ENCODE peak calls at places on chromosomes 7 and 10, in six cellular contexts. One of them, this sample, is unnamed.
A peak's percentile ranks its signal among the peaks of the same experiment; 100 is the strongest.

GRCh38 chr10:14815681-14816080 is 22.2 kb downstream of the CDNF start:
- DNase-seq in spleen: no peak
- DNase-seq in upper lobe of left lung: no peak
- DNase-seq in prostate gland: no peak
- DNase-seq in suprapubic skin: no peak
- DNase-seq in GM12892: no peak
- DNase-seq in this sample: no peak

GRCh38 chr7:2399848-2400587 is 3.4 kb upstream of the CHST12 start:
- DNase-seq in spleen: no peak
- DNase-seq in upper lobe of left lung: peak; percentile 82
- DNase-seq in prostate gland: peak; percentile 77
- DNase-seq in suprapubic skin: peak; percentile 89
- DNase-seq in GM12892: no peak
- DNase-seq in this sample: peak; percentile 78

GRCh38 chr7:43905209-43905946 is 1.0 kb downstream of the URGCP start:
- DNase-seq in spleen: no peak
- DNase-seq in upper lobe of left lung: peak; percentile 32
- DNase-seq in prostate gland: no peak
- DNase-seq in suprapubic skin: peak; percentile 68
- DNase-seq in GM12892: no peak
- DNase-seq in this sample: no peak

GRCh38 chr7:25014735-25015134 is 34.8 kb upstream of the OSBPL3 start:
- DNase-seq in spleen: no peak
- DNase-seq in upper lobe of left lung: no peak
- DNase-seq in prostate gland: no peak
- DNase-seq in suprapubic skin: no peak
- DNase-seq in GM12892: no peak
- DNase-seq in this sample: no peak

GRCh38 chr7:84524714-84525694 is 330.4 kb upstream of the SEMA3A start:
- DNase-seq in spleen: no peak
- DNase-seq in upper lobe of left lung: no peak
- DNase-seq in prostate gland: no peak
- DNase-seq in suprapubic skin: peak; percentile 66
- DNase-seq in GM12892: no peak
- DNase-seq in this sample: no peak

GRCh38 chr10:34024708-34025425 is 690.4 kb upstream of the NRP1 start:
- DNase-seq in spleen: no peak
- DNase-seq in upper lobe of left lung: no peak
- DNase-seq in prostate gland: no peak
- DNase-seq in suprapubic skin: no peak
- DNase-seq in GM12892: no peak
- DNase-seq in this sample: no peak

GRCh38 chr10:119516381-119517234 is 25.9 kb downstream of the RGS10 start:
- DNase-seq in spleen: peak; percentile 87
- DNase-seq in upper lobe of left lung: peak; percentile 56
- DNase-seq in prostate gland: no peak
- DNase-seq in suprapubic skin: no peak
- DNase-seq in GM12892: peak; percentile 57
- DNase-seq in this sample: no peak

GRCh38 chr10:117074621-117075020 is 63.4 kb downstream of the VAX1 start:
- DNase-seq in spleen: no peak
- DNase-seq in upper lobe of left lung: no peak
- DNase-seq in prostate gland: peak; percentile 8
- DNase-seq in suprapubic skin: no peak
- DNase-seq in GM12892: no peak
- DNase-seq in this sample: no peak

GRCh38 chr10:24465124-24465874 is 256.4 kb downstream of the KIAA1217 start:
- DNase-seq in spleen: no peak
- DNase-seq in upper lobe of left lung: peak; percentile 30
- DNase-seq in prostate gland: peak; percentile 70
- DNase-seq in suprapubic skin: no peak
- DNase-seq in GM12892: no peak
- DNase-seq in this sample: peak; percentile 61

GRCh38 chr7:87561102-87561501 is 39.6 kb downstream of the ABCB1 start:
- DNase-seq in spleen: no peak
- DNase-seq in upper lobe of left lung: no peak
- DNase-seq in prostate gland: no peak
- DNase-seq in suprapubic skin: no peak
- DNase-seq in GM12892: no peak
- DNase-seq in this sample: no peak

GRCh38 chr7:101210143-101210542 is 7.2 kb downstream of the PLOD3 start:
- DNase-seq in spleen: no peak
- DNase-seq in upper lobe of left lung: no peak
- DNase-seq in prostate gland: no peak
- DNase-seq in suprapubic skin: no peak
- DNase-seq in GM12892: no peak
- DNase-seq in this sample: no peak

GRCh38 chr10:123569436-123570010 is 96.6 kb upstream of the GPR26 start:
- DNase-seq in spleen: no peak
- DNase-seq in upper lobe of left lung: no peak
- DNase-seq in prostate gland: no peak
- DNase-seq in suprapubic skin: peak; percentile 30
- DNase-seq in GM12892: no peak
- DNase-seq in this sample: peak; percentile 22

GRCh38 chr7:157684157-157684595 is 347.4 kb downstream of the DNAJB6 start:
- DNase-seq in spleen: no peak
- DNase-seq in upper lobe of left lung: no peak
- DNase-seq in prostate gland: no peak
- DNase-seq in suprapubic skin: no peak
- DNase-seq in GM12892: no peak
- DNase-seq in this sample: no peak

GRCh38 chr7:44769381-44770209 is 20.9 kb downstream of the ZMIZ2 start:
- DNase-seq in spleen: no peak
- DNase-seq in upper lobe of left lung: no peak
- DNase-seq in prostate gland: no peak
- DNase-seq in suprapubic skin: no peak
- DNase-seq in GM12892: no peak
- DNase-seq in this sample: peak; percentile 32

GRCh38 chr7:2131341-2131740 is 101.4 kb downstream of the MAD1L1 start:
- DNase-seq in spleen: no peak
- DNase-seq in upper lobe of left lung: no peak
- DNase-seq in prostate gland: no peak
- DNase-seq in suprapubic skin: no peak
- DNase-seq in GM12892: no peak
- DNase-seq in this sample: no peak

GRCh38 chr7:99451936-99452335 is 13.2 kb downstream of the CPSF4 start:
- DNase-seq in spleen: no peak
- DNase-seq in upper lobe of left lung: no peak
- DNase-seq in prostate gland: no peak
- DNase-seq in suprapubic skin: no peak
- DNase-seq in GM12892: no peak
- DNase-seq in this sample: no peak

GRCh38 chr7:73521636-73522080 is 435 bp downstream of the BAZ1B start:
- DNase-seq in spleen: no peak
- DNase-seq in upper lobe of left lung: peak; percentile 52
- DNase-seq in prostate gland: no peak
- DNase-seq in suprapubic skin: no peak
- DNase-seq in GM12892: peak; percentile 58
- DNase-seq in this sample: peak; percentile 20

GRCh38 chr10:122276611-122277205 is 5.6 kb downstream of the BTBD16 start:
- DNase-seq in spleen: no peak
- DNase-seq in upper lobe of left lung: peak; percentile 18
- DNase-seq in prostate gland: no peak
- DNase-seq in suprapubic skin: no peak
- DNase-seq in GM12892: no peak
- DNase-seq in this sample: no peak

GRCh38 chr7:91603707-91604106 is 276.8 kb downstream of the MTERF1 start:
- DNase-seq in spleen: no peak
- DNase-seq in upper lobe of left lung: no peak
- DNase-seq in prostate gland: no peak
- DNase-seq in suprapubic skin: no peak
- DNase-seq in GM12892: no peak
- DNase-seq in this sample: no peak

GRCh38 chr10:100812978-100813377 is 67.6 kb downstream of the PAX2 start:
- DNase-seq in spleen: peak; percentile 43
- DNase-seq in upper lobe of left lung: no peak
- DNase-seq in prostate gland: no peak
- DNase-seq in suprapubic skin: no peak
- DNase-seq in GM12892: no peak
- DNase-seq in this sample: no peak

GRCh38 chr7:7570584-7570983 is 3.9 kb downstream of the MIOS start:
- DNase-seq in spleen: no peak
- DNase-seq in upper lobe of left lung: no peak
- DNase-seq in prostate gland: no peak
- DNase-seq in suprapubic skin: no peak
- DNase-seq in GM12892: no peak
- DNase-seq in this sample: no peak

GRCh38 chr10:42932116-42932515 is 144.8 kb upstream of the RET start:
- DNase-seq in spleen: peak; percentile 65
- DNase-seq in upper lobe of left lung: no peak
- DNase-seq in prostate gland: no peak
- DNase-seq in suprapubic skin: peak; percentile 58
- DNase-seq in GM12892: no peak
- DNase-seq in this sample: no peak

GRCh38 chr7:123635551-123636359 is 19.9 kb upstream of the LMOD2 start:
- DNase-seq in spleen: no peak
- DNase-seq in upper lobe of left lung: no peak
- DNase-seq in prostate gland: no peak
- DNase-seq in suprapubic skin: no peak
- DNase-seq in GM12892: no peak
- DNase-seq in this sample: no peak

GRCh38 chr10:78250313-78251040 is 216.8 kb downstream of the RPS24 start:
- DNase-seq in spleen: no peak
- DNase-seq in upper lobe of left lung: peak; percentile 51
- DNase-seq in prostate gland: no peak
- DNase-seq in suprapubic skin: no peak
- DNase-seq in GM12892: no peak
- DNase-seq in this sample: no peak

GRCh38 chr10:27747096-27747451 is 1.5 kb upstream of the MKX start:
- DNase-seq in spleen: no peak
- DNase-seq in upper lobe of left lung: no peak
- DNase-seq in prostate gland: no peak
- DNase-seq in suprapubic skin: no peak
- DNase-seq in GM12892: no peak
- DNase-seq in this sample: no peak

GRCh38 chr10:50653142-50653541 is 29.4 kb upstream of the SGMS1 start:
- DNase-seq in spleen: no peak
- DNase-seq in upper lobe of left lung: no peak
- DNase-seq in prostate gland: peak; percentile 15
- DNase-seq in suprapubic skin: no peak
- DNase-seq in GM12892: no peak
- DNase-seq in this sample: no peak

GRCh38 chr7:935321-936130 is 19.0 kb downstream of the ADAP1 start:
- DNase-seq in spleen: peak; percentile 69
- DNase-seq in upper lobe of left lung: no peak
- DNase-seq in prostate gland: no peak
- DNase-seq in suprapubic skin: peak; percentile 57
- DNase-seq in GM12892: no peak
- DNase-seq in this sample: no peak

GRCh38 chr7:130875265-130875741 is 141.3 kb upstream of the KLF14 start:
- DNase-seq in spleen: peak; percentile 85
- DNase-seq in upper lobe of left lung: peak; percentile 74
- DNase-seq in prostate gland: no peak
- DNase-seq in suprapubic skin: no peak
- DNase-seq in GM12892: no peak
- DNase-seq in this sample: no peak

GRCh38 chr7:130877676-130878305 is 143.8 kb upstream of the KLF14 start:
- DNase-seq in spleen: no peak
- DNase-seq in upper lobe of left lung: no peak
- DNase-seq in prostate gland: no peak
- DNase-seq in suprapubic skin: no peak
- DNase-seq in GM12892: no peak
- DNase-seq in this sample: no peak

GRCh38 chr7:130878785-130879184 is 144.8 kb upstream of the KLF14 start:
- DNase-seq in spleen: no peak
- DNase-seq in upper lobe of left lung: no peak
- DNase-seq in prostate gland: no peak
- DNase-seq in suprapubic skin: no peak
- DNase-seq in GM12892: no peak
- DNase-seq in this sample: no peak

GRCh38 chr7:130875901-130876300 is 141.9 kb upstream of the KLF14 start:
- DNase-seq in spleen: no peak
- DNase-seq in upper lobe of left lung: no peak
- DNase-seq in prostate gland: no peak
- DNase-seq in suprapubic skin: no peak
- DNase-seq in GM12892: no peak
- DNase-seq in this sample: no peak

DNA sequence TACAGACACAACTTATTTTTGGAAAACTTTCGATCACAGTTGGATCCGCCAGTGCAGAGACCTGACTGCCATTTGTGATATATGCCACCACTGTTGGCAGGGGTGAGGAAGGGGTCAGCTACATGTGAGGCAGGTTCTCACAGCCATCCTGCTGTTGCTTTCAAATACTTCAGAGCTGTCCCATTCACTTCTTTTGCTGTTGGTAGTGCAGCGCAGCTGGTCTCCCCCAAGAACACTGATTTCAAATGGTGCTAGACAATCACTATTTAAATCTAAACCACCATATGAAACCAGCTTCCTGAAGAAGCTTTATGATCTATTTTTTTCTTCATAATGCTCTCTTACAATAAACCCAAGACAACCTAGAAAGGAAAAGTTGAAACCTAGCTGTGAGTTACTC is 143.2 kb upstream of the KLF14 start:
- DNase-seq in spleen: no peak
- DNase-seq in upper lobe of left lung: no peak
- DNase-seq in prostate gland: no peak
- DNase-seq in suprapubic skin: no peak
- DNase-seq in GM12892: no peak
- DNase-seq in this sample: no peak
- TF ChIP-seq POLR2AphosphoS5 in spleen: no peak
- TF ChIP-seq POLR2AphosphoS5 in upper lobe of left lung: no peak
- TF ChIP-seq POLR2AphosphoS5 in prostate gland: no peak
- TF ChIP-seq POLR2AphosphoS5 in suprapubic skin: no peak
- TF ChIP-seq POLR2AphosphoS5 in GM12892: peak; percentile 3
- TF ChIP-seq POLR2AphosphoS5 in this sample: no peak

DNA sequence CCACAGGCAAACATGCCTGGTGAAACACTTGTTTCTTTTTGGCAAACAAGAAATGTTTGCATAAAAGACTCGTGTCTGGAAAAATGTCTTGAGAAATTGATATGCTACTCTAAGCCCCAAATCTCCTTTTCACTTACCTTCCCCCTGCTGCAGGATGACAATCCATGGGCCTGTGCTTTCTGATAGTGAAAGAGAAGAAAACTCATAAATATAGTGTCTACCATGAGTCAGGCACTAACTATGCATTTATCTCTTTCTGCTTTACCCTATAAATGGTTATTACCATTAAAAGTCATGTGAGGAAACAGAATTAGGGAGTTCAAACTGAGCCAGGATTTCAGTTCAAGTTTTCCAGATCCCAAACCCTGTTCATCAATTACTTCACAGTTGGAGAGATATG is 6.6 kb upstream of the TARP start:
- DNase-seq in spleen: no peak
- DNase-seq in upper lobe of left lung: no peak
- DNase-seq in prostate gland: no peak
- DNase-seq in suprapubic skin: no peak
- DNase-seq in GM12892: no peak
- DNase-seq in this sample: no peak
- TF ChIP-seq POLR2AphosphoS5 in spleen: no peak
- TF ChIP-seq POLR2AphosphoS5 in upper lobe of left lung: no peak
- TF ChIP-seq POLR2AphosphoS5 in prostate gland: peak; percentile 24
- TF ChIP-seq POLR2AphosphoS5 in suprapubic skin: no peak
- TF ChIP-seq POLR2AphosphoS5 in GM12892: no peak
- TF ChIP-seq POLR2AphosphoS5 in this sample: no peak

GRCh38 chr10:80468002-80468401 is 13.9 kb downstream of the TSPAN14 start:
- DNase-seq in spleen: peak; percentile 94
- DNase-seq in upper lobe of left lung: peak; percentile 89
- DNase-seq in prostate gland: peak; percentile 81
- DNase-seq in suprapubic skin: peak; percentile 82
- DNase-seq in GM12892: no peak
- DNase-seq in this sample: no peak
- TF ChIP-seq POLR2AphosphoS5 in spleen: peak; percentile 91
- TF ChIP-seq POLR2AphosphoS5 in upper lobe of left lung: peak; percentile 96
- TF ChIP-seq POLR2AphosphoS5 in prostate gland: peak; percentile 88
- TF ChIP-seq POLR2AphosphoS5 in suprapubic skin: no peak
- TF ChIP-seq POLR2AphosphoS5 in GM12892: no peak
- TF ChIP-seq POLR2AphosphoS5 in this sample: peak; percentile 64

GRCh38 chr7:106057962-106058901 is 53.9 kb downstream of the SYPL1 start:
- DNase-seq in spleen: peak; percentile 93
- DNase-seq in upper lobe of left lung: peak; percentile 78
- DNase-seq in prostate gland: peak; percentile 98
- DNase-seq in suprapubic skin: no peak
- DNase-seq in GM12892: peak; percentile 59
- DNase-seq in this sample: peak; percentile 93
- TF ChIP-seq POLR2AphosphoS5 in spleen: peak; percentile 80
- TF ChIP-seq POLR2AphosphoS5 in upper lobe of left lung: peak; percentile 2
- TF ChIP-seq POLR2AphosphoS5 in prostate gland: peak; percentile 93
- TF ChIP-seq POLR2AphosphoS5 in suprapubic skin: peak; percentile 79
- TF ChIP-seq POLR2AphosphoS5 in GM12892: no peak
- TF ChIP-seq POLR2AphosphoS5 in this sample: peak; percentile 62

This sample was measured in breast epithelium.